ENCODE peak calls at places on chromosomes 7 and 10, in eight cellular contexts. U is effector CD4-positive, alpha-beta T cell; O is stimulated activated CD8-positive, alpha-beta memory T cell treated with anti-CD3 and anti-CD28 coated beads, Interleukin-12 subunit alpha, Interleukin-12 subunit beta, amount 100 ng/mL, for 4 hours; L is substantia nigra; I is NCI-H2081; C is NCI-H1105 treated with DMSO at 0.1 percent for 48 hours; J is NCI-H1092; Y is fibroblast of the aortic adventitia. S is an unnamed sample.
A peak's percentile ranks its signal among the peaks of the same experiment; 100 is the strongest.

GRCh38 chr7:39978252-39978934 is 28.3 kb downstream of the CDK13 start:
- DNase-seq in L (no peak), Y (no peak), U (no peak), O (no peak), I (no peak), J (no peak), C (no peak), S (no peak)

GRCh38 chr10:99368646-99369045 is 39.5 kb downstream of the CNNM1 start:
- DNase-seq in L (no peak), Y (no peak), I (no peak), J (no peak), C (no peak), O (no peak), U (no peak), S (no peak)

GRCh38 chr10:133018491-133018890 is 69.2 kb upstream of the ADGRA1 start:
- DNase-seq in O (no peak), I (no peak), L (no peak), C (no peak), J (no peak), U (no peak), Y (no peak), S (no peak)

GRCh38 chr10:63003816-63004453 is 129.2 kb upstream of the NRBF2 start:
- DNase-seq in L (no peak), Y (peak; percentile 6), O (no peak), C (no peak), I (no peak), J (no peak), U (no peak), S (no peak)

GRCh38 chr7:30543815-30544525 is 39.3 kb upstream of the GGCT start:
- DNase-seq in L (no peak), C (no peak), J (no peak), O (no peak), Y (no peak), I (no peak), U (no peak), S (no peak)

GRCh38 chr7:26593405-26593804 is 271.0 kb downstream of the SKAP2 start:
- DNase-seq in O (no peak), I (no peak), C (no peak), J (peak; percentile 68), U (no peak), Y (no peak), L (no peak), S (no peak)

GRCh38 chr10:62093863-62094291 is 174.8 kb downstream of the RTKN2 start:
- DNase-seq in L (no peak), I (no peak), J (no peak), O (no peak), U (no peak), C (no peak), Y (peak; percentile 94), S (no peak)

GRCh38 chr7:70679666-70680065 is 452.3 kb upstream of the GALNT17 start:
- DNase-seq in Y (no peak), U (no peak), L (no peak), J (no peak), O (no peak), I (no peak), C (no peak), S (no peak)

GRCh38 chr10:72954596-72955569 is at the start of gene PLA2G12B:
- DNase-seq in I (no peak), C (peak; percentile 65), O (no peak), U (no peak), Y (no peak), L (no peak), J (peak; percentile 72), S (no peak)

GRCh38 chr7:116671681-116672595 is at the start of gene MET:
- DNase-seq in L (peak; percentile 43), U (no peak), C (peak; percentile 67), O (no peak), Y (peak; percentile 77), J (peak; percentile 81), I (peak; percentile 89), S (no peak)

GRCh38 chr10:7819126-7819470 is 793 bp downstream of the TAF3 start:
- DNase-seq in Y (peak; percentile 52), U (no peak), J (no peak), C (no peak), O (no peak), I (peak; percentile 18), L (no peak), S (no peak)

GRCh38 chr10:22427101-22427500 is 81.8 kb downstream of the SPAG6 start:
- DNase-seq in O (no peak), I (no peak), L (no peak), U (no peak), Y (peak; percentile 69), J (no peak), C (no peak), S (no peak)

GRCh38 chr10:30600005-30600404 is 29.5 kb downstream of the LYZL2 start:
- DNase-seq in C (no peak), U (no peak), O (no peak), L (no peak), I (no peak), Y (no peak), J (no peak), S (no peak)

GRCh38 chr10:59181668-59182067 is 5.2 kb downstream of the PHYHIPL start:
- DNase-seq in C (peak; percentile 32), L (peak; percentile 22), O (no peak), U (no peak), Y (peak; percentile 72), J (peak; percentile 10), I (peak; percentile 67), S (no peak)

GRCh38 chr10:126376956-126377355 is 11.3 kb downstream of the ADAM12 start:
- DNase-seq in U (no peak), J (no peak), Y (peak; percentile 62), O (no peak), I (no peak), L (no peak), C (no peak), S (no peak)

GRCh38 chr7:143467724-143468123 is 9.9 kb upstream of the TAS2R41 start:
- DNase-seq in Y (no peak), L (no peak), O (no peak), I (no peak), C (no peak), U (no peak), J (no peak), S (no peak)

GRCh38 chr10:70618663-70619062 is 16.1 kb upstream of the PRF1 start:
- DNase-seq in L (no peak), U (no peak), I (no peak), J (no peak), C (no peak), O (no peak), Y (no peak), S (no peak)

S was measured in T-helper 9 cell.